ENCODE peak calls at places on chromosome 12, in eight cellular contexts. V is lower leg skin, E is stomach, H is MCF 10A, O is astrocyte of the spinal cord, P is HCT116, R is GM12865, X is right lobe of liver. A is an unnamed sample.

GRCh38 chr12:128914908-128915563 is 61.8 kb downstream of the GLT1D1 start:
- DNase-seq in V (no peak), E (no peak), H (no peak), O (no peak), P (no peak), R (peak; percentile 90), X (no peak), A (no peak)

GRCh38 chr12:4781212-4781611 is 61.0 kb downstream of the GALNT8 start:
- DNase-seq in V (no peak), E (no peak), H (no peak), O (no peak), P (no peak), R (no peak), X (no peak), A (no peak)

GRCh38 chr12:5513406-5513805 is 81.5 kb downstream of the NTF3 start:
- DNase-seq in V (no peak), E (no peak), H (no peak), O (no peak), P (no peak), R (no peak), X (no peak), A (peak; percentile 8)

GRCh38 chr12:64678835-64679234 is 68.5 kb downstream of the RASSF3 start:
- DNase-seq in V (no peak), E (no peak), H (no peak), O (no peak), P (no peak), R (no peak), X (no peak), A (no peak)

GRCh38 chr12:73330584-73331351 is 1058.6 kb downstream of the TRHDE start:
- DNase-seq in V (no peak), E (no peak), H (no peak), O (no peak), P (no peak), R (no peak), X (no peak), A (no peak)

GRCh38 chr12:118330421-118331018 is 42.2 kb downstream of the TAOK3 start:
- DNase-seq in V (no peak), E (no peak), H (no peak), O (peak; percentile 23), P (no peak), R (peak; percentile 61), X (no peak), A (no peak)

GRCh38 chr12:2341871-2342270 is 289.1 kb downstream of the CACNA1C start:
- DNase-seq in V (no peak), E (no peak), H (peak; percentile 82), O (peak; percentile 65), P (no peak), R (no peak), X (no peak), A (no peak)

GRCh38 chr12:111094157-111094772 is 173.9 kb upstream of the MYL2 start:
- DNase-seq in V (no peak), E (no peak), H (no peak), O (no peak), P (no peak), R (no peak), X (peak; percentile 54), A (no peak)

GRCh38 chr12:123905319-123905925 is 67.2 kb downstream of the CCDC92 start:
- DNase-seq in V (peak; percentile 62), E (peak; percentile 64), H (peak; percentile 88), O (peak; percentile 76), P (peak; percentile 51), R (peak; percentile 66), X (peak; percentile 64), A (no peak)

GRCh38 chr12:6076776-6077700 is 47.4 kb downstream of the VWF start:
- DNase-seq in V (no peak), E (no peak), H (no peak), O (no peak), P (no peak), R (no peak), X (no peak), A (no peak)

GRCh38 chr12:124519741-124520140 is 47.7 kb downstream of the NCOR2 start:
- DNase-seq in V (no peak), E (no peak), H (no peak), O (no peak), P (no peak), R (no peak), X (no peak), A (no peak)

GRCh38 chr12:356276-356988 is 32.7 kb downstream of the KDM5A start:
- DNase-seq in V (no peak), E (no peak), H (peak; percentile 12), O (peak; percentile 26), P (no peak), R (no peak), X (no peak), A (no peak)

GRCh38 chr12:31599053-31599452 is 8.1 kb upstream of the DENND5B start:
- DNase-seq in V (no peak), E (no peak), H (no peak), O (no peak), P (no peak), R (peak; percentile 83), X (no peak), A (no peak)

GRCh38 chr12:48105321-48105866 is 485 bp downstream of the SENP1 start:
- DNase-seq in V (peak; percentile 16), E (no peak), H (no peak), O (no peak), P (no peak), R (peak; percentile 74), X (no peak), A (no peak)

GRCh38 chr12:3574986-3575385 is 84.0 kb downstream of the PRMT8 start:
- DNase-seq in V (no peak), E (no peak), H (no peak), O (no peak), P (no peak), R (no peak), X (no peak), A (no peak)

DNA sequence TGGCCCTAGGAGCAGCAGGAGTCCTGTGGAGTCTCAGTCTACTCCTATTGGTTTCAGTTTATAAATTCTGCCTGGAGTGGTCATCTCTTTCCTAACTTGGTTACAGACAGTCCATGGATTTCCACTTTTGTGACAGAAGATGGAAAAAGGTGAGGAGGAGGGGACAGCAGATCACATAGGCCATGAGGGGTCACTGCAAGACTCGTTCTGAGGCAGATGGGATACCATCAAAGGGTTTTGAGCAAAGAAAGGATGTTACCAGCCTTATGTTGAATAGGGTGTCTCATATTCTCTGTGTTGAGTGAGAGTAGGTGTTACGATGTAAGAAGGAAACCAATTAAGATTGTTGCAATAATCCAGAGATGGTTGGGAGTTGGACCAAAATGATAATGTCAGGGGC is 15.3 kb downstream of the PDE3A start:
- DNase-seq in V (no peak), E (no peak), H (no peak), O (no peak), P (no peak), R (no peak), X (no peak), A (no peak)
- TF ChIP-seq CTCF in V (no peak), E (no peak), H (no peak), O (no peak), P (no peak), R (no peak), X (no peak), A (no peak)

DNA sequence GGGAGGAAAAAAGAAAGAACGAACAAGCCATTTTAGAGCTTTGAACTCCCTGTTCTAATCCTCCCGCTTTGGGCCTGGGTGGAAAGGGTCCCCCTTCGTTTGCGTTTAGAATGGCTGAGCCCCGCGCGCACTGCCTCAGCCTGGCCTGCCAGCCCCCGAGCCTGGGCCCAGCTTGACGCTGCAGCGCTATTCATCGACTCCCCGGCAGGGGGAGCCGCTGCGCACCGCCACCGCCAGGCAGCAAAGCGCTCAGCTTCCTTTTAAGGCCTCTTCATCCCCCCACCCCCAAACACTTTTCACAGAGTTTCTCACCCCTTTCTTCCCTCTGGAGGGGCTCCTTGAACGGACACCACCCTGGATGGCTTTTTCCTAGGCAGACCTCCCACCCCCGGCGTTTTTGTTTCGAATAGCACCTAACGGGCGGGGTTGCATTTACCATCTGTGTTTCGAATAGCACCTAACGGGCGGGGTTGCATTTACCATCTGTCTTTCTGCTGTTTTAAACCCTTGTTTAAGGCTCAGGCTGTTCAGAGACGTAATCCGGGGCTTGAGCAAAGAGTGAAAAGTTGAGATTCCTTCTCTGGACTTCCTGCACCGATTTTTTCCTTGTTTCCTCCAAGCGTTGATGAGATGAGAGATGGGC is 56.4 kb upstream of the PIWIL1 start:
- DNase-seq in V (no peak), E (no peak), H (peak; percentile 8), O (no peak), P (no peak), R (peak; percentile 3), X (no peak), A (peak; percentile 47)
- TF ChIP-seq CTCF in V (no peak), E (no peak), H (peak; percentile 65), O (peak; percentile 34), P (no peak), R (peak; percentile 55), X (peak; percentile 81), A (peak; percentile 84)

GRCh38 chr12:101826766-101827368 is 3.9 kb downstream of the GNPTAB start:
- DNase-seq in V (no peak), E (no peak), H (no peak), O (no peak), P (no peak), R (no peak), X (no peak), A (no peak)

GRCh38 chr12:101819467-101819866 is 11.3 kb downstream of the GNPTAB start:
- DNase-seq in V (no peak), E (no peak), H (no peak), O (no peak), P (no peak), R (peak; percentile 39), X (no peak), A (no peak)

GRCh38 chr12:101823039-101823438 is 7.7 kb downstream of the GNPTAB start:
- DNase-seq in V (no peak), E (no peak), H (no peak), O (no peak), P (no peak), R (no peak), X (no peak), A (no peak)

GRCh38 chr12:101824831-101825230 is 5.9 kb downstream of the GNPTAB start:
- DNase-seq in V (no peak), E (no peak), H (no peak), O (no peak), P (no peak), R (no peak), X (no peak), A (no peak)

GRCh38 chr12:101823891-101824290 is 6.9 kb downstream of the GNPTAB start:
- DNase-seq in V (peak; percentile 79), E (peak; percentile 53), H (peak; percentile 65), O (no peak), P (peak; percentile 33), R (peak; percentile 81), X (no peak), A (no peak)
- TF ChIP-seq CTCF in V (no peak), E (no peak), H (no peak), O (no peak), P (no peak), R (peak; percentile 19), X (no peak), A (peak; percentile 25)

DNA sequence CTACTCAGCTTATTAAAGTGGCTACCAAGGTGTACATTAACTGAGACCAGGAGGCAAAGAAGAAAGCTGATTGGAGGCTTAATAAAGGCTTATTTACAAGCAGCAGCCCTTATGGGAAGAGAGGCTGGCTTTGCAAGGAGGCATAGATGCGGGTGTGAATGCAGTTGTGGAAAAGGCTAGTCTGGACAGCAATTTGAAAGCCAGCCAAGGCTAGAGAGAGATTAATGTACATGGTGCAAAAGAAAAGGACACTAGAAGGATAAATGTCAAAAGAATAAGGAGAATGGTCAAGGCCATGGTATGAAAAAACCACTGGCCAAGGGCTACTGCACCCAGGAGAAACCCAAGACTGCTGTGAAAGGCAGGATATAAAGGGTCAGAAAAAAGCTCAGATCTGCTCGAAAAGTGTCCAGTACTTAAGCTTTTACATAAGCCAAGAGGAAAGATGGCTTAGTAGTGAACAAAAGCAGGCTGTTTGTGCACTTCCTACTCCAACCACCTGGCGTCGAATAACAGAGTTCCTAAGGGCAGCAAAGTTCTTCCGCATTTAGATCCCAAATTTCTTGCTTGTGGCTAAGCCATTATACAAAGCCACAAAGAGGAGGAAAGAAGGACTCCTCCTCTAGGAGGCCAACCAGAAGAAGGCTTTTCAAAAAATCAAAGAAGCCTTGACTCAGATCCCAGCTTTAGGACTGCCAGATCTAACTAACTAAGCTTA is 24.0 kb downstream of the KLRK1 start:
- DNase-seq in V (no peak), E (no peak), H (no peak), O (peak; percentile 35), P (peak; percentile 26), R (no peak), X (no peak), A (no peak)
- TF ChIP-seq CTCF in V (no peak), E (no peak), H (no peak), O (peak; percentile 12), P (no peak), R (no peak), X (no peak), A (peak; percentile 47)

A was measured in progenitor cell of endocrine pancreas.